ENCODE peak calls at places on chromosome 13, in five cellular contexts. I, A, N, J and T are unnamed samples.

GRCh38 chr13:59356607-59357006 is 807.1 kb downstream of the DIAPH3 start:
- DNase-seq in N (no peak), A (no peak), I (peak), J (no peak), T (no peak)

GRCh38 chr13:103883698-103884097 is 817.5 kb upstream of the SLC10A2 start:
- DNase-seq in J (no peak), N (no peak), I (no peak), A (no peak), T (no peak)

GRCh38 chr13:109698779-109699178 is 87.6 kb downstream of the IRS2 start:
- DNase-seq in N (no peak), I (peak), J (no peak), A (no peak), T (no peak)

GRCh38 chr13:109816979-109817275 is 30.5 kb upstream of the IRS2 start:
- DNase-seq in J (no peak), A (no peak), N (no peak), I (peak), T (no peak)

GRCh38 chr13:101398191-101398590 is 18.1 kb downstream of the NALCN start:
- DNase-seq in N (no peak), A (no peak), J (no peak), I (peak), T (no peak)

GRCh38 chr13:25839356-25839755 is 212.5 kb downstream of the SHISA2 start:
- DNase-seq in N (no peak), A (no peak), I (no peak), J (no peak), T (no peak)

GRCh38 chr13:105678072-105678471 is 857.4 kb downstream of the EFNB2 start:
- DNase-seq in A (no peak), N (no peak), J (no peak), I (no peak), T (no peak)

GRCh38 chr13:37869756-37870488 is at the start of gene TRPC4:
- DNase-seq in N (no peak), I (peak), J (no peak), A (no peak), T (peak)

GRCh38 chr13:26062853-26063444 is 11.1 kb upstream of the SHISA2 start:
- DNase-seq in I (peak), A (no peak), N (peak), J (no peak), T (peak)

GRCh38 chr13:82330499-82330898 is 1551.8 kb downstream of the SLITRK1 start:
- DNase-seq in I (no peak), A (no peak), N (no peak), J (no peak), T (no peak)

GRCh38 chr13:49652691-49653305 is 24.5 kb downstream of the ARL11 start:
- DNase-seq in N (no peak), J (no peak), I (peak), A (no peak), T (peak)